ENCODE peak calls at places on chromosomes 16 and 17, in nine cellular contexts. F is kidney, Z is H9, J is ovary, A is heart left ventricle, I is mammary epithelial cell, O is fibroblast of lung, C is HCT116, H is tibial nerve. D is an unnamed sample.
A peak's percentile ranks its signal among the peaks of the same experiment; 100 is the strongest.

GRCh38 chr17:22703786-22704441 is 1011.6 kb downstream of the KCNJ18 start:
- DNase-seq in C (no peak), Z (no peak), J (no peak), A (no peak), F (no peak), H (no peak), I (no peak), O (no peak), D (no peak)

GRCh38 chr16:15780805-15781204 is 76.0 kb downstream of the MYH11 start:
- DNase-seq in Z (no peak), F (no peak), O (no peak), A (no peak), I (no peak), J (no peak), H (no peak), C (no peak), D (no peak)

GRCh38 chr17:74271902-74272563 is 2.0 kb upstream of the DNAI2 start:
- DNase-seq in A (peak; percentile 81), F (no peak), J (peak; percentile 49), C (no peak), Z (no peak), O (no peak), I (no peak), H (peak; percentile 48), D (no peak)

GRCh38 chr17:80261159-80261894 is 675 bp downstream of the RNF213 start:
- DNase-seq in O (peak; percentile 57), H (peak; percentile 25), F (no peak), J (peak; percentile 66), C (no peak), Z (peak; percentile 95), I (peak; percentile 57), A (no peak), D (peak; percentile 51)

GRCh38 chr17:63996430-63997182 is 1.5 kb upstream of the PRR29 start:
- DNase-seq in C (no peak), Z (peak; percentile 27), F (no peak), I (no peak), A (no peak), H (no peak), J (no peak), O (no peak), D (no peak)

GRCh38 chr17:34579017-34579946 is at the start of gene TMEM132E:
- DNase-seq in I (peak; percentile 4), C (no peak), F (peak; percentile 82), A (peak; percentile 32), Z (peak; percentile 71), O (peak; percentile 4), H (no peak), J (peak; percentile 72), D (no peak)

GRCh38 chr16:77353587-77354263 is 81.1 kb downstream of the ADAMTS18 start:
- DNase-seq in O (no peak), C (no peak), Z (no peak), H (no peak), F (no peak), J (no peak), I (no peak), A (no peak), D (no peak)

GRCh38 chr17:7478276-7479138 is 924 bp downstream of the ZBTB4 start:
- DNase-seq in C (no peak), F (peak; percentile 87), H (no peak), O (peak; percentile 49), A (peak; percentile 51), J (peak; percentile 78), Z (no peak), I (no peak), D (peak; percentile 34)

GRCh38 chr17:14205992-14206461 is 30.6 kb downstream of the CDRT15 start:
- DNase-seq in A (peak; percentile 95), H (no peak), J (no peak), C (peak; percentile 86), I (peak; percentile 91), Z (peak; percentile 34), O (no peak), F (peak; percentile 91), D (peak; percentile 88)

GRCh38 chr16:78489072-78489471 is 389.6 kb downstream of the WWOX start:
- DNase-seq in A (no peak), C (no peak), Z (no peak), F (no peak), H (no peak), O (no peak), I (no peak), J (no peak), D (no peak)

GRCh38 chr16:63361032-63361624 is 1324.9 kb upstream of the CDH8 start:
- DNase-seq in Z (no peak), I (peak; percentile 28), A (no peak), O (peak; percentile 73), J (no peak), H (no peak), C (peak; percentile 15), F (no peak), D (no peak)

GRCh38 chr17:48351916-48352332 is 78.1 kb downstream of the SKAP1 start:
- DNase-seq in A (no peak), I (peak; percentile 16), H (no peak), F (no peak), C (peak; percentile 46), Z (no peak), O (peak; percentile 77), J (no peak), D (peak; percentile 4)

GRCh38 chr16:2839650-2840450 is 9.7 kb downstream of the ZG16B start:
- DNase-seq in O (no peak), Z (no peak), C (no peak), A (no peak), F (peak; percentile 66), H (no peak), I (no peak), J (no peak), D (no peak)

GRCh38 chr17:78476973-78477372 is 98.5 kb downstream of the PGS1 start:
- DNase-seq in A (no peak), J (no peak), C (no peak), O (no peak), F (no peak), H (no peak), I (peak; percentile 76), Z (no peak), D (no peak)

GRCh38 chr17:11644265-11645212 is 46.3 kb downstream of the DNAH9 start:
- DNase-seq in Z (peak; percentile 85), A (peak; percentile 66), O (peak; percentile 47), I (peak; percentile 40), J (peak; percentile 74), H (peak; percentile 24), C (peak; percentile 60), F (no peak), D (peak; percentile 7)

GRCh38 chr16:85394511-85395206 is 218.5 kb upstream of the GSE1 start:
- DNase-seq in A (peak; percentile 28), Z (no peak), I (no peak), J (no peak), C (no peak), H (peak; percentile 11), O (no peak), F (peak; percentile 59), D (no peak)

GRCh38 chr16:741986-742629 is 1.3 kb upstream of the CIAO3 start:
- DNase-seq in O (no peak), A (no peak), H (no peak), J (no peak), C (no peak), F (no peak), I (no peak), Z (no peak), D (no peak)

GRCh38 chr16:19979638-19980037 is 94.1 kb downstream of the GPR139 start:
- DNase-seq in Z (no peak), A (no peak), F (no peak), C (no peak), J (no peak), O (no peak), H (no peak), I (no peak), D (no peak)

GRCh38 chr16:19984136-19984535 is 89.6 kb downstream of the GPR139 start:
- DNase-seq in C (no peak), O (no peak), I (no peak), Z (no peak), H (no peak), A (no peak), F (no peak), J (no peak), D (no peak)

GRCh38 chr16:19980866-19981265 is 92.8 kb downstream of the GPR139 start:
- DNase-seq in J (no peak), O (no peak), C (peak; percentile 21), I (peak; percentile 1), A (no peak), F (no peak), H (no peak), Z (peak; percentile 54), D (no peak)
- TF ChIP-seq CTCF in J (no peak), O (no peak), C (peak; percentile 83), I (no peak), A (no peak), F (peak; percentile 19), H (no peak), Z (peak; percentile 84), D (peak; percentile 25)

GRCh38 chr16:3856367-3857141 is 24.0 kb downstream of the CREBBP start:
- DNase-seq in O (no peak), F (no peak), A (no peak), I (no peak), C (no peak), J (no peak), Z (no peak), H (no peak), D (no peak)

GRCh38 chr16:3858809-3859208 is 21.7 kb downstream of the CREBBP start:
- DNase-seq in J (no peak), I (no peak), C (no peak), H (no peak), O (no peak), F (no peak), A (no peak), Z (no peak), D (no peak)

GRCh38 chr16:3857189-3858013 is 23.1 kb downstream of the CREBBP start:
- DNase-seq in O (peak; percentile 85), Z (no peak), I (peak; percentile 71), H (no peak), C (no peak), F (no peak), J (no peak), A (no peak), D (peak; percentile 36)

GRCh38 chr16:3861808-3862451 is 18.6 kb downstream of the CREBBP start:
- DNase-seq in J (no peak), H (no peak), I (no peak), O (no peak), F (no peak), C (no peak), Z (no peak), A (peak; percentile 59), D (no peak)

GRCh38 chr16:3859875-3860274 is 20.6 kb downstream of the CREBBP start:
- DNase-seq in O (no peak), A (no peak), Z (no peak), H (no peak), C (no peak), F (no peak), I (no peak), J (no peak), D (no peak)
- H3K4me1 ChIP-seq in O (peaks cover 22% of the 10 kb centered on the region), A (peaks cover 75% of the 10 kb centered on the region), Z (peaks cover 7% of the 10 kb centered on the region), H (peaks cover 74% of the 10 kb centered on the region), C (peaks cover 4% of the 10 kb centered on the region), F (peaks cover 37% of the 10 kb centered on the region), I (peaks cover 18% of the 10 kb centered on the region), J (peaks cover 37% of the 10 kb centered on the region), D (peaks cover 17% of the 10 kb centered on the region)

GRCh38 chr17:51850206-51850605 is 308.3 kb downstream of the CA10 start:
- DNase-seq in F (no peak), H (no peak), C (no peak), I (no peak), O (no peak), J (no peak), A (no peak), Z (no peak), D (no peak)
- TF ChIP-seq CTCF in F (no peak), H (no peak), C (peak; percentile 32), I (no peak), O (no peak), J (no peak), A (no peak), Z (peak; percentile 61), D (no peak)

GRCh38 chr16:55478827-55479559 is at the start of gene MMP2:
- DNase-seq in A (peak; percentile 80), C (no peak), Z (peak; percentile 90), I (no peak), J (peak; percentile 84), H (peak; percentile 75), F (peak; percentile 87), O (peak; percentile 87), D (no peak)
- H3K4me1 ChIP-seq in A (peaks cover 27% of the 10 kb centered on the region), C (no peaks in the 10 kb centered on the region), Z (no peaks in the 10 kb centered on the region), I (peaks cover 24% of the 10 kb centered on the region), J (peaks cover 4% of the 10 kb centered on the region), H (no peaks in the 10 kb centered on the region), F (peaks cover 4% of the 10 kb centered on the region), O (peaks cover 13% of the 10 kb centered on the region), D (peaks cover 5% of the 10 kb centered on the region)